ENCODE peak calls at places on chromosomes 3 and 15, in five cellular contexts. F, D, W, H and V are unnamed samples.

GRCh38 chr3:50226888-50227389 is 9.1 kb upstream of the GNAI2 start:
- DNase-seq in F (peak), D (no peak), W (peak), H (peak), V (peak)

GRCh38 chr3:98185180-98185579 is 18.7 kb downstream of the OR5H15 start:
- DNase-seq in F (peak), D (no peak), W (no peak), H (no peak), V (peak)

GRCh38 chr15:79408041-79408440 is 24.1 kb upstream of the MINAR1 start:
- DNase-seq in F (peak), D (no peak), W (no peak), H (no peak), V (no peak)

GRCh38 chr3:15610083-15610482 is 8.5 kb downstream of the BTD start:
- DNase-seq in F (peak), D (no peak), W (peak), H (no peak), V (peak)

GRCh38 chr15:78457101-78457500 is 19.1 kb downstream of the IREB2 start:
- DNase-seq in F (peak), D (peak), W (peak), H (no peak), V (no peak)

GRCh38 chr3:36520241-36521006 is 140.1 kb downstream of the STAC start:
- DNase-seq in F (no peak), D (peak), W (no peak), H (no peak), V (no peak)

GRCh38 chr3:157871248-157871647 is 235.0 kb downstream of the SHOX2 start:
- DNase-seq in F (no peak), D (no peak), W (no peak), H (no peak), V (no peak)

GRCh38 chr3:130537609-130538304 is 20.8 kb downstream of the COL6A6 start:
- DNase-seq in F (no peak), D (no peak), W (no peak), H (no peak), V (no peak)

GRCh38 chr15:69592954-69593353 is 140.3 kb downstream of the RPLP1 start:
- DNase-seq in F (no peak), D (no peak), W (no peak), H (no peak), V (no peak)

GRCh38 chr3:187746479-187747335 is 1.4 kb upstream of the BCL6 start:
- DNase-seq in F (peak), D (no peak), W (peak), H (peak), V (no peak)

GRCh38 chr3:94927175-94927574 is 864.3 kb downstream of the NSUN3 start:
- DNase-seq in F (no peak), D (no peak), W (peak), H (no peak), V (no peak)

GRCh38 chr15:70596354-70597055 is 166.9 kb downstream of the UACA start:
- DNase-seq in F (peak), D (no peak), W (peak), H (no peak), V (peak)

GRCh38 chr3:126434264-126434590 is 39.5 kb downstream of the CFAP100 start:
- DNase-seq in F (no peak), D (no peak), W (no peak), H (no peak), V (no peak)

GRCh38 chr15:45635191-45635638 is 386 bp downstream of the SQOR start:
- DNase-seq in F (peak), D (peak), W (peak), H (peak), V (no peak)

GRCh38 chr15:96338772-96339661 is 8.5 kb downstream of the NR2F2 start:
- DNase-seq in F (no peak), D (no peak), W (peak), H (no peak), V (no peak)

DNA sequence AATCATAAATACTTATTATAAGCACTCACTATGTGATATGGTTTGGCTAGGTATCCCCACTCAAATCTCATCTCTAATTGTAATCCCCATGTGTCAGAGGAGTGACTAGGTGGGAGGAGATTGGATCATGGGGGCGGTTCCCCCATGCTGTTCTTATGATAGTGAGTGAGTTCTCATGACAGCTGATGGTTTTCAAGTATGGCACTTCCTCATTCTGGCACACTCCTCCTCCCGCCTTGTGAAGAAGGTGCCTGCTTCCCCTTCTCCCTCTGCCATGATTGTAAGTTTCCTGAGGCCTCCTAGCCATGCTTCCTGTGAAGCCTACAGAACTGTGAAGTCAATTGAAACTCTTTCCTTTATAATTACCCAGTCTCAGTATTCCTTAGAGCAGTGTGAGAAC is 53.3 kb upstream of the CHMP2B start:
- DNase-seq in F (no peak), D (no peak), W (no peak), H (no peak), V (no peak)
- H3K27ac ChIP-seq in F (peak), D (no peak), W (no peak), H (no peak), V (no peak)

DNA sequence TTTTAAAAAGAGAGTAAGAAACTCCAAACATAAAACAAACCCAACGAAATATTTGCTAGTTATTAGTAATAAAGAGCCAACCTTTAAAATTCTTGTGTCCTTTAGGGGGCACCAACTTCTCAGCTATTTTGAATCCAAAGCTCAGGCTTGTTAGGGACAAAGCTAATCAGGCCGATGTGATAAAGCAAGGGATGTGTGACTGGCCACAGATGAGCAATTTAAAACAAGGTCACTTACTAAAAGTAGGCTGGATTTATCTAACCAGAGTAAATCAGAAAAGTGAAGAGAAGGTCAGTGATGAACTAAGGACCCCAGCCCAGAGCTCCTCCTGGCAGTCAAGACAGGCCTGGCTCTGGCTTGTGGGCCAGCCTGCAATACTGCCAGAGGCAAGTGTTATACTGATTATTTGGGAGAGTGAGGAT is 108.5 kb downstream of the CYP19A1 start:
- DNase-seq in F (peak), D (peak), W (peak), H (peak), V (no peak)
- TF ChIP-seq EZH2phosphoT487 in F (no peak), D (no peak), W (no peak), H (no peak), V (no peak)

DNA sequence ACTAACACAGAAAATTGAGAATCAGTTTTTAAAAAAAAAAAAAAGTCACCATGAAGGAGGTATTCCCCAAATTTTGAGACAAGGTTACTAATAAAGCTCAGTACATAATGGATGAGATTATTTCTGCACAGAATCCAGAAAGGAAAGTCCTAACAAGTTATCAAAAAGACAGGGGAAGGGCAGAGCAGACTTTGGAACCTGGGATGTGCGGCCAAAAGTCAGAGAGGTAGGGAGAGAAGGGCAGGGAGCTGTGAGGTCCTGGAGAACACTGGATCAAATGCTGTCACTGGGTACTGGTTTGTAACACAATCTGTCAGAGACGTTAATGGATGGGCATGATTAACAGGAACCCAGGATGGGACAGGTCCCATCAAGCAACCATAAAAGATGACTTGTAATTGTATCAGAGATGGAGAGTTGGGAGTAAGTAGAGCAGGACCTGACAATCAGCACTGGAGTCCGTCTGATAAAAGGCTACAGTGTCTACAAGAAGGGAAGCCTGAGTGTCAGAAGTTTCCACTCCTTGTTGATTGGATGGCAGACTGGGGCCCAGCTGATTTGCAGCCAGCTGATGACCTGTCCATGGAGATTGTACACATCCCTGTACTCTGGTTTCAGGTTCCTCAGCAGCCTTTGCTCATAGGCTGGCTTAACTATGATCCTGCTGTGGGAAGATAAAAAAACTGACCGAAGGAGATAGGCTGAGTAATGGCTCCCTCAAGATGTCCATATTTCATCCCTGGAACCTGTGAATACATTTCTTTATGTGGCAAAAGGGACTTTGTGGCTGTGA is 12.0 kb upstream of the LACTB start:
- DNase-seq in F (no peak), D (no peak), W (no peak), H (no peak), V (no peak)
- H3K27ac ChIP-seq in F (no peak), D (no peak), W (no peak), H (no peak), V (no peak)

GRCh38 chr3:109228391-109229080 is 87.8 kb downstream of the DPPA2 start:
- DNase-seq in F (no peak), D (no peak), W (no peak), H (no peak), V (no peak)

GRCh38 chr3:109224333-109224732 is 87.8 kb downstream of the C3orf85 start:
- DNase-seq in F (no peak), D (no peak), W (peak), H (no peak), V (peak)
- TF ChIP-seq EZH2phosphoT487 in F (no peak), D (no peak), W (no peak), H (no peak), V (no peak)